ENCODE peak calls at places on chromosomes 11 and 22, in five cellular contexts. F, T, W, M and S are unnamed samples.

GRCh38 chr11:117220999-117221774 is 10.7 kb downstream of the PCSK7 start:
- DNase-seq in F (no peak), W (no peak), M (no peak), T (no peak), S (no peak)

GRCh38 chr22:47057916-47058585 is 295.6 kb downstream of the TBC1D22A start:
- DNase-seq in M (no peak), W (no peak), T (no peak), F (no peak), S (no peak)

GRCh38 chr11:99160447-99160846 is 139.7 kb downstream of the CNTN5 start:
- DNase-seq in F (no peak), T (no peak), W (no peak), M (no peak), S (no peak)

GRCh38 chr11:71298761-71299181 is 46.4 kb upstream of the SHANK2 start:
- DNase-seq in W (no peak), T (no peak), M (no peak), F (no peak), S (no peak)

GRCh38 chr11:118608268-118609214 is 1.1 kb downstream of the PHLDB1 start:
- DNase-seq in T (peak; percentile 93), W (peak; percentile 83), M (no peak), F (peak; percentile 82), S (no peak)

GRCh38 chr11:2302844-2303626 is 1.2 kb downstream of the TSPAN32 start:
- DNase-seq in F (peak; percentile 53), M (no peak), T (no peak), W (no peak), S (no peak)

GRCh38 chr11:40602866-40603578 is 856.4 kb downstream of the LRRC4C start:
- DNase-seq in F (no peak), T (no peak), M (no peak), W (no peak), S (no peak)

GRCh38 chr22:27993774-27994350 is 74.8 kb upstream of the PITPNB start:
- DNase-seq in W (no peak), F (no peak), T (no peak), M (no peak), S (no peak)

GRCh38 chr11:57978686-57979531 is 44.8 kb upstream of the OR9Q1 start:
- DNase-seq in T (no peak), W (no peak), M (no peak), F (no peak), S (no peak)

GRCh38 chr11:34602245-34602644 is 18.6 kb upstream of the EHF start:
- DNase-seq in M (no peak), T (no peak), F (no peak), W (no peak), S (peak; percentile 51)

GRCh38 chr11:371716-372590 is 2.7 kb downstream of the B4GALNT4 start:
- DNase-seq in W (no peak), M (no peak), F (peak; percentile 38), T (no peak), S (no peak)

GRCh38 chr11:73726825-73727224 is 34.0 kb downstream of the RAB6A start:
- DNase-seq in M (no peak), T (no peak), W (no peak), F (no peak), S (no peak)

GRCh38 chr11:9039194-9039593 is 35.4 kb upstream of the NRIP3 start:
- DNase-seq in F (no peak), T (no peak), M (no peak), W (peak; percentile 89), S (peak; percentile 60)

GRCh38 chr11:5210376-5210885 is 9.9 kb upstream of the OR51V1 start:
- DNase-seq in F (no peak), W (no peak), M (no peak), T (no peak), S (no peak)

GRCh38 chr11:94305146-94305545 is 766 bp downstream of the IZUMO1R start:
- DNase-seq in T (peak; percentile 23), F (no peak), M (no peak), W (peak; percentile 24), S (no peak)

GRCh38 chr11:44565746-44566558 is 489 bp downstream of the CD82 start:
- DNase-seq in M (no peak), T (no peak), W (no peak), F (no peak), S (no peak)

GRCh38 chr11:90434858-90435257 is 212.0 kb upstream of the CHORDC1 start:
- DNase-seq in F (no peak), T (no peak), W (peak; percentile 3), M (no peak), S (no peak)